ENCODE peak calls at places on chromosomes 16 and 17, in five cellular contexts. N is neuronal stem cell, T is mesendoderm, M is H9, I is trophoblast cell. B is an unnamed sample.

GRCh38 chr17:3827124-3827773 is 18.8 kb downstream of the NCBP3 start:
- DNase-seq in N (peak), T (peak), M (peak), I (peak), B (peak)

GRCh38 chr17:16930571-16931317 is 41.2 kb downstream of the TNFRSF13B start:
- DNase-seq in N (no peak), T (no peak), M (no peak), I (no peak), B (no peak)

GRCh38 chr16:1181715-1182671 is 29.1 kb downstream of the CACNA1H start:
- DNase-seq in N (no peak), T (no peak), M (no peak), I (peak), B (peak)

GRCh38 chr16:88723507-88723887 is 17.2 kb downstream of the CTU2 start:
- DNase-seq in N (no peak), T (no peak), M (no peak), I (no peak), B (no peak)

GRCh38 chr17:78409191-78409621 is 30.8 kb downstream of the PGS1 start:
- DNase-seq in N (no peak), T (no peak), M (no peak), I (no peak), B (no peak)

GRCh38 chr17:49715221-49715620 is 7.5 kb upstream of the SLC35B1 start:
- DNase-seq in N (no peak), T (no peak), M (no peak), I (no peak), B (no peak)

GRCh38 chr17:19448341-19449268 is 37.6 kb downstream of the RNF112 start:
- DNase-seq in N (no peak), T (no peak), M (peak), I (peak), B (peak)

GRCh38 chr17:1647802-1648581 is 1.7 kb downstream of the RILP start:
- DNase-seq in N (no peak), T (peak), M (peak), I (no peak), B (no peak)

GRCh38 chr17:50361561-50362480 is 11.2 kb downstream of the MRPL27 start:
- DNase-seq in N (no peak), T (peak), M (peak), I (peak), B (peak)

GRCh38 chr17:50507871-50508572 is at the start of gene MYCBPAP:
- DNase-seq in N (peak), T (peak), M (peak), I (peak), B (peak)

DNA sequence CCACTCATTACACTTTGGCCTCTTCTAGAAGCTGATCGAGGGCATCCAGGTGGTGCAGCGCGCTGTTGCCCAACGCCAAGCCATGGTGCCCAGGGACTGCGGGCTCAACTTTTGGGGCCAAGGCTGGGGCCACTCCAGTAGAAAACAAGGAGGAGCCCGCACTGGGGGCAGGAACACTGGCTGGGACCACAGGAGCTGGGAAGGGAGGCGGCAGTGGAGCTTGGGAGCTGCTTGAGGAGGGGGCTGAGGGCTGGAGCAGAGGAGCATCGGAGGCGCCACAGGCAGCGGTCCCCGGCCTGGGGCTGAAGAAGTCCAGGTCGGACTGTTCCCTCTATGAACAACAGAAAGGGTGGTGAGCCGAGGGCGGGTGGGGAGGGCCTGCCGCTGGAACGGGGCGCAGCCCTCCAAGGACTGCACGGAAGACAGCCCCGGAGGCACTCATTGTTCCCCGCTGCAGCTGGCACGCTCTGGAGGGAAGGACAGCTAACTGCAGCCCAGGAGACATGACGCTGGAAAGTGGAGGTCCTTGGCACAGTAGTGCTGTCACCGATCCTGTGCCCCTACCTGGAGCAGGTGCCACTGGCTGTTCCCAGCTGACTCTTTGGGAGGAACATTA is 21.5 kb downstream of the GGA3 start:
- DNase-seq in N (no peak), T (no peak), M (no peak), I (no peak), B (no peak)
- H2BK5ac ChIP-seq in N (peak), T (no peak), M (no peak), I (no peak), B (no peak)

DNA sequence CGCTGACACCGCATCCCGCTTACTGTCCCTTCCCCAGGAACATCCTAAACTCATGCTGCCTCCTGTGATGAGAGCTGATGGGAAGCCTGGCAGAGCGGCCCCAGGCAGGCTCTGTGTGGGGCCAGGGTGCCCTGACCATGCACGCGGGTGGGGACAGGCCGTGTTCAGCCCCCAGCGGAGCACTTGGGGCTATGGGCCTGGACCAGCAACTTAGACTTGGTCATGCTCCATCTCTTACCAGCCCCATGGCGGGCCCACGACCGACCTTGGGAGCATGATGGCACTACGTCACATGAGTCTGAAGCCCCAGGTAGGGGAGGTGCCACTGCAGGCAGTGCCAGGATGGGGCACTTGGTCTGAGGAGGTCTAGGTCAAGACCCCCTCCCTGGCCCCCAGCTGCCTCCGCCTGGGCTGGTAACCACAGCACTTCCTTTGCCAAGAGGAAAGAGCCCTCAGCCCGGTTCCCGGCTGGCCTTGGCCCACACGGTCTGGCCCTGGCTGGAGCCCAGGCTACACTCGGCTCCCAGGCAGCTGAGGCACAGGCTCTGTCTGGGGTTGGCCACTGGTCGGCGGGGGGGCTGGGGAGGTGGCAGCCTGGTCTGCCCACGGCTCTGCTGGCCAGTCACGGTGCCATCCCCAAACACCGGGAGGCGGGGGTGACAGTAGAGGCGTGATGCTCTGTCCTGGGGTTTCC is 25.7 kb downstream of the BAHCC1 start:
- DNase-seq in N (no peak), T (no peak), M (no peak), I (no peak), B (peak)
- H3K4ac ChIP-seq in N (no peak), T (no peak), M (no peak), I (no peak), B (peak)

GRCh38 chr16:73053038-73053378 is 5.1 kb upstream of the ZFHX3 start:
- DNase-seq in N (no peak), T (no peak), M (no peak), I (no peak), B (no peak)
- H2AK5ac ChIP-seq in N (no peak), T (no peak), M (no peak), I (peak), B (peak)

DNA sequence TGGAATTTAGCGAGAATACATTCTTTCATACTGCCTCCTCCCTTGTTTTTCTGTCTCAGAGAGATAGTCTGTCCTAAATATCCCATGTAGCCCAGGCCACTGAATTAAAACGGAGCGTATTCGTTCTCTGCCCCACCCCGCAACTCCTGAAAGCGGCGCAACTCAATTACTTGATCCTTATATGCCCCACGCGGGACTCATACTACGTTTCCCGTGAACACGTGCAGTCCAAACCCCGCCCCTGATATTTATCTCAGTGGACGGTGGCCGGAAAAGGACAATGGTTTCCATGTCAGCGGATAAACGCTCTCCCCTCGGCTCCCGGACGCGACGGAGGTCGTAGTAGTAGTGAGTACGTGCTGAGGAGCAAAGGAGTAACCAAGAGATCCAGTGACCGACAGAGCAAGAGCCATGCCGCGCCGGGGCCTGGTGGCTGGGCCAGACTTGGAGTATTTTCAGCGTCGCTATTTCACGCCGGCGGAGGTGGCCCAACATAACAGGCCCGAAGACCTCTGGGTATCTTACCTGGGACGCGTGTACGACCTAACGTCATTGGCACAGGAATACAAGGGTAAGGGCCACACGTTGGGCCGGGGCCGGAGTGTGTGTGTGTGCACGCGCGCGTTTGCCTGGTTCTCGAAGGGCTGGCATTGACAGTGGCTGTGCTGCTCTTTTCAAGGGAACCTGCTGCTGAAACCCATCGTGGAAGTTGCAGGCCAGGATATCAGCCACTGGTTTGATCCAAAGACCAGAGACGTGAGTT is at the start of gene CYB5D1:
- DNase-seq in N (peak), T (peak), M (peak), I (peak), B (peak)
- H2BK5ac ChIP-seq in N (peak), T (peak), M (no peak), I (peak), B (peak)

GRCh38 chr16:51236583-51236982 is 85.5 kb upstream of the SALL1 start:
- DNase-seq in N (no peak), T (peak), M (no peak), I (no peak), B (no peak)

GRCh38 chr16:51242281-51242994 is 91.4 kb upstream of the SALL1 start:
- DNase-seq in N (no peak), T (no peak), M (no peak), I (no peak), B (no peak)

GRCh38 chr16:51237207-51237606 is 86.1 kb upstream of the SALL1 start:
- DNase-seq in N (no peak), T (peak), M (no peak), I (no peak), B (no peak)

GRCh38 chr16:51237861-51238378 is 86.8 kb upstream of the SALL1 start:
- DNase-seq in N (no peak), T (peak), M (no peak), I (no peak), B (no peak)

GRCh38 chr16:51239196-51239595 is 88.1 kb upstream of the SALL1 start:
- DNase-seq in N (no peak), T (no peak), M (no peak), I (no peak), B (no peak)
- H3K4ac ChIP-seq in N (no peak), T (no peak), M (no peak), I (no peak), B (no peak)

GRCh38 chr17:74390680-74391653 is 23.7 kb downstream of the GPR142 start:
- DNase-seq in N (no peak), T (no peak), M (no peak), I (no peak), B (no peak)
- H2AK5ac ChIP-seq in N (no peak), T (no peak), M (no peak), I (no peak), B (no peak)

GRCh38 chr16:27243725-27244362 is 24.7 kb downstream of the NSMCE1 start:
- DNase-seq in N (no peak), T (no peak), M (peak), I (no peak), B (no peak)
- H2BK5ac ChIP-seq in N (no peak), T (no peak), M (no peak), I (no peak), B (peak)

GRCh38 chr17:41777157-41777578 is 9.3 kb downstream of the JUP start:
- DNase-seq in N (no peak), T (peak), M (peak), I (no peak), B (no peak)
- H3K4ac ChIP-seq in N (no peak), T (no peak), M (no peak), I (peak), B (peak)

DNA sequence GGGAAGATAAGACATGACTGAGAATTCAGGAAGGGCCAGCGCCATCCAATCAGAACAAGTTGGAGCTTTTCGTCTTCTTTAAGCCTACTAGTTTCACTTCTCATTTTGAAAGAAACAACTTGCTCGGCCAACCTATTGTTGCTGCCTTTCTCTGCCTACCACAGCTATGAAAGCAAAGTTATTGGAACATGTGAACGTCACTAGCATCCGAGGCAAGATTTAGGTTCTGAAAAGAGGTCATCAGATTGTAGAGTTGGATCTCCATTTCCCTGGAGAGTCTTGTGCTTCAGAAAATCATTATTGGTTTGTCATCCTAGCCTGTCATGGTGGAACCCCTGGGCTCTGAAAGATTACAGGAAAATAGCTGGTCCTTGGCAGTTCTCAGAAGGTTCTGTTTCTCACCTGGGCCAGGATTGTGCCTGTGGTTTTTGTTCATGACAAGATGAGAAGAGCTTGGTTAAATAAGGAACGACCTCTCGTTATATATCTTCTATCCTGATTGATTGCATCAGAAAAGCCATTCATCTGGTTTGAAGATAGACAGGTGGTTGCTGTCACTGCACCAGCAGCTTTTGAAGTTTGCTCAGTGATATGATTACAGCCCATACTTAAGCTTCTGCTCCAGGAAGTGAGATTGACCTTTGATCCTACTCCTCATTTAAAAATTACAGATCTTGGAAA is 25.3 kb downstream of the CDH13 start:
- DNase-seq in N (no peak), T (no peak), M (no peak), I (no peak), B (no peak)
- H2AK5ac ChIP-seq in N (no peak), T (no peak), M (no peak), I (no peak), B (peak)

DNA sequence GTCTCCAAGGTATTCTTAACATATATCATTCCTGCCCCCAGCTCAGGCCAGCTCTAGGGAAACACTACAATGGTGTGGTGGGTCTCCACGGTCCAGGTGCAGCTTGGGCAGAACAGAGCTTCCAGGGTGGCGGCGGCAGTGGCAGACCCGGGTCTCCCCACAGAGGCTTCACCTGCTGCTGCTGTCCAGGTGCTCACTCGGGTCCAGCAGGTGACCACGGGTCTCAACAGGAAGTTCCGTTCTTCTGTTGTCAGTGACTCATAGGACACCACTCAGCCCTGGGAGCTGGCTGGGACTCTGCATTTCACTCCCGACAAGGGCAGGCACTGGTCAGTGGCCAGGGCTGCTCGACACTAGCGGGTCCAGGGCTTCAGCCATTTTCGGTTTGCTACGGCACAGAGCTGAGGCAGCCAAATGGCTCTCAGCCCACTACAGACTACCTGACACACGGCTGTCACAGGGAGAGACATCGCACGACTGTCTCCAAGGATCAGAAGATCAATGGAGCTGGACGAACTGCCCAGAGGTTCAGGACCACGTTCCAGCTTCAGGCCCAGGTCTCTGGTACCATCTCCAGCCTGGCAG is 16.7 kb downstream of the MTHFSD start:
- DNase-seq in N (no peak), T (no peak), M (no peak), I (no peak), B (no peak)
- H2BK5ac ChIP-seq in N (no peak), T (no peak), M (no peak), I (no peak), B (no peak)

B was measured in IMR-90.